ENCODE peak calls at places on chromosomes 6 and 20, in four cellular contexts. C is CD4-positive, CD25-positive, alpha-beta regulatory T cell; R is substantia nigra; O is pancreas. X is an unnamed sample.
A peak's percentile ranks its signal among the peaks of the same experiment; 100 is the strongest.

GRCh38 chr20:62804021-62804631 is 509 bp upstream of the OGFR start:
- DNase-seq in C (no peak), R (no peak), O (no peak), X (no peak)

GRCh38 chr20:3238616-3239025 is 369 bp downstream of the SLC4A11 start:
- DNase-seq in C (peak; percentile 9), R (no peak), O (no peak), X (no peak)

GRCh38 chr6:128367437-128367836 is 153.0 kb downstream of the PTPRK start:
- DNase-seq in C (no peak), R (no peak), O (no peak), X (no peak)

GRCh38 chr6:35945650-35946025 is 24.7 kb upstream of the SRPK1 start:
- DNase-seq in C (no peak), R (no peak), O (no peak), X (no peak)

GRCh38 chr6:96899599-96899998 is 1.9 kb upstream of the NDUFAF4 start:
- DNase-seq in C (no peak), R (no peak), O (no peak), X (no peak)

GRCh38 chr20:50540620-50541605 is 30.7 kb downstream of the PTPN1 start:
- DNase-seq in C (no peak), R (no peak), O (no peak), X (no peak)

GRCh38 chr20:50655325-50655880 is 35.9 kb downstream of the RIPOR3 start:
- DNase-seq in C (no peak), R (no peak), O (no peak), X (no peak)

GRCh38 chr20:46512943-46513844 is at the start of gene ZNF334:
- DNase-seq in C (no peak), R (peak; percentile 39), O (peak; percentile 87), X (peak; percentile 36)

GRCh38 chr6:41258196-41258493 is 28.3 kb downstream of the TREM1 start:
- DNase-seq in C (no peak), R (no peak), O (no peak), X (no peak)

GRCh38 chr6:4820704-4821276 is 44.6 kb downstream of the CDYL start:
- DNase-seq in C (no peak), R (no peak), O (no peak), X (no peak)

GRCh38 chr6:37785002-37785687 is 34.4 kb upstream of the ZFAND3 start:
- DNase-seq in C (no peak), R (no peak), O (no peak), X (no peak)

GRCh38 chr6:100346203-100346602 is 118.5 kb downstream of the SIM1 start:
- DNase-seq in C (no peak), R (no peak), O (no peak), X (no peak)

GRCh38 chr6:169452117-169452868 is 198.6 kb upstream of the THBS2 start:
- DNase-seq in C (no peak), R (no peak), O (no peak), X (no peak)

GRCh38 chr6:147141690-147142308 is 62.4 kb upstream of the STXBP5 start:
- DNase-seq in C (no peak), R (no peak), O (no peak), X (no peak)

GRCh38 chr6:39153766-39154397 is 38.9 kb upstream of the SAYSD1 start:
- DNase-seq in C (no peak), R (no peak), O (no peak), X (no peak)

GRCh38 chr20:40651121-40651520 is 37.9 kb downstream of the MAFB start:
- DNase-seq in C (no peak), R (no peak), O (no peak), X (no peak)

GRCh38 chr6:142301421-142302391 is at the start of gene ADGRG6:
- DNase-seq in C (no peak), R (no peak), O (peak; percentile 78), X (no peak)

GRCh38 chr6:87095056-87095527 is at the start of gene CGA:
- DNase-seq in C (no peak), R (no peak), O (no peak), X (no peak)

GRCh38 chr6:117919775-117920492 is 12.9 kb downstream of the SLC35F1 start:
- DNase-seq in C (no peak), R (peak; percentile 22), O (peak; percentile 71), X (peak; percentile 53)

GRCh38 chr6:4647414-4648365 is 128.5 kb upstream of the CDYL start:
- DNase-seq in C (no peak), R (peak; percentile 60), O (peak; percentile 82), X (peak; percentile 56)

GRCh38 chr20:4545526-4545925 is 176.2 kb upstream of the PRND start:
- DNase-seq in C (no peak), R (no peak), O (no peak), X (no peak)

GRCh38 chr6:124995131-124995530 is 32.9 kb downstream of the RNF217 start:
- DNase-seq in C (no peak), R (no peak), O (no peak), X (no peak)
- H3K27ac ChIP-seq in C (no peak overlapping the region), R (no peak overlapping the region), O (no peak overlapping the region), X (no peak overlapping the region)

DNA sequence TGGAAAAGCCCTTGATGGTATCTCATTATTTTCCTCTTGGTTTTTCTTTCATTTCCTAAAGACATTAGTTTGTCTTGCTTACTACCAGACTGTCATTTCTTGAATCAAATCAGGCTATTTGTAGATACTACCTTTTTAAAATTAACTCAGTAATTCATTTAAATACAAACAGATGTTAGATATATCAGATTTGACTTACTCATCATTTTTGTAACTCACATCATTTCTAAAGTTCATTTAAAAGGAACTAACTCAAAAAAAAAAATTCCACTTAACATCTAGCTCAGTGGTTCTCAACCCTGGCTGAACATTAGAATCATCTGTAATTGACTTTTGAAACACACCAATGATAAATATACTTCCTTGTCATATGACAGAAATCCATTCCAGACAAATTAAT is 48.2 kb upstream of the TINAG start:
- DNase-seq in C (no peak), R (no peak), O (no peak), X (no peak)
- H3K27ac ChIP-seq in C (no peak overlapping the region), R (no peak overlapping the region), O (no peak overlapping the region), X (no peak overlapping the region)

GRCh38 chr6:137493218-137494038 is 766 bp downstream of the OLIG3 start:
- DNase-seq in C (no peak), R (no peak), O (peak; percentile 77), X (no peak)
- H3K27ac ChIP-seq in C (no peak overlapping the region), R (no peak overlapping the region), O (no peak overlapping the region), X (no peak overlapping the region)

GRCh38 chr20:44475694-44476560 is at the start of gene TTPAL:
- DNase-seq in C (peak; percentile 82), R (peak; percentile 67), O (peak; percentile 96), X (peak; percentile 86)
- H3K27ac ChIP-seq in C (peak within 1 kb of the TSS; percentile 96), R (peak within 1 kb of the TSS; percentile 92), O (peak within 1 kb of the TSS; percentile 71), X (peak within 1 kb of the TSS; percentile 84)

GRCh38 chr6:90369651-90370050 is 73.0 kb upstream of the BACH2 start:
- DNase-seq in C (no peak), R (no peak), O (no peak), X (no peak)
- H3K27ac ChIP-seq in C (no peak overlapping the region), R (no peak overlapping the region), O (no peak overlapping the region), X (no peak overlapping the region)

DNA sequence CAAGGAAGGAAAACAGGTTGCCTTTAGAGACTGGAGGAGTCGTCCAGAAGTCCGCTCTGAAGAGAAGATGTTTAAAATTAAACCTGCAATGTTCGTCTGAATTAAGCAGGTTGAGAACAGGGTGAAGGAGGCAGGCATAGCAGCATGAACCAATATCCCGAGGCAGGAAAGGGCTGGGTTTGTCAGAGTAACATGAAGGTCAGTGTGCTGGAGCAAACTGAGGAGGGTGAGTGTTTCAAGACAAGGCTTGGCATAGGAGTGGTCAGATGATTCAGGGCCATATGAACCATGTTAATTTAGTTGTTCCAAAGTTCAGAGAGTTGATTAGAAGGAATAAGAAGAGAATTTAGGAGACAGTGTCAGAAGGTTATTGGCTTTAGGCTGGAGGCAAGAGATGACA is 93.3 kb downstream of the UTRN start:
- DNase-seq in C (no peak), R (no peak), O (no peak), X (no peak)
- H3K27ac ChIP-seq in C (no peak overlapping the region), R (no peak overlapping the region), O (no peak overlapping the region), X (no peak overlapping the region)

GRCh38 chr20:47611785-47612184 is 110.1 kb downstream of the NCOA3 start:
- DNase-seq in C (no peak), R (no peak), O (no peak), X (no peak)

GRCh38 chr20:47610945-47611250 is 109.2 kb downstream of the NCOA3 start:
- DNase-seq in C (no peak), R (no peak), O (no peak), X (no peak)

GRCh38 chr20:47607208-47607613 is 105.5 kb downstream of the NCOA3 start:
- DNase-seq in C (no peak), R (no peak), O (no peak), X (no peak)

GRCh38 chr20:47612670-47613069 is 111.0 kb downstream of the NCOA3 start:
- DNase-seq in C (no peak), R (no peak), O (no peak), X (no peak)

DNA sequence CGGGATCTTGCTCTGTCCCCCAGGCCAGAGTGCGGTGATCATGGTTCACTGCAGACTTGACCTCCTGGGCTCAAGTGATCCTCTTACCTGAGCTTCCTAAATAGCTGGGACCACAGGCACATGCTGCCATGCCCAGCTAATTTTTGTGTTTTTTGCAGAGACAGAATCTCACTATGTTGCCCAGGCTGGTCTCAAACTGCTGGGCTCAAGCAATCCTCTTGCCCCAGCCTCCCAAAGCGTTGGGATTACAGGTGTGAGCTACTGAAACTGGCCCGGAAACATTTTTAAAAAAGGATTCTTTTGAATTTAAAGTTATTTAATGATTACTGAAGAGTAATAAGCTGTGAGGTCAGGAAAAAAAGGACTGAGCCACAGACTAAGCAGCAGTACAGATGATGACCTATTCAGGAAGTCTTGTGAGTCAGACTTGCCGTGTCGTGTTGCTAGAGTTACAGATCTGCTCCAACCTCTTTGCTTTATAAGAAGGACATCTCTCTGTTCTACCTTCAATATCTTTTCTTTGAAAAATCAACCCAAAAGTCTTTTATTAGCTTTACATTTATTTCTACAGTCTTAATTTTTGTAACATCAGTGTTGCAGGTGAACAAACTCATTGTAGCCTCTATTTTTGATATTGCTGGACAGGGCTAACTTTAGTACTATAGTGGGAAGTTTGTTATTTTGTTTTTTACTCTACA is 108.7 kb downstream of the NCOA3 start:
- DNase-seq in C (peak; percentile 36), R (no peak), O (no peak), X (no peak)
- H3K27ac ChIP-seq in C (peak overlapping the region; percentile 61), R (no peak overlapping the region), O (no peak overlapping the region), X (no peak overlapping the region)

GRCh38 chr6:79686698-79687309 is 55.7 kb downstream of the SH3BGRL2 start:
- DNase-seq in C (no peak), R (no peak), O (no peak), X (no peak)

GRCh38 chr6:79687759-79688158 is 56.6 kb downstream of the SH3BGRL2 start:
- DNase-seq in C (no peak), R (no peak), O (no peak), X (no peak)

GRCh38 chr6:79684821-79685220 is 53.7 kb downstream of the SH3BGRL2 start:
- DNase-seq in C (no peak), R (no peak), O (no peak), X (no peak)
- H3K27ac ChIP-seq in C (no peak overlapping the region), R (no peak overlapping the region), O (no peak overlapping the region), X (no peak overlapping the region)

GRCh38 chr6:15473741-15474161 is 189.1 kb downstream of the DTNBP1 start:
- DNase-seq in C (no peak), R (no peak), O (no peak), X (no peak)
- H3K27ac ChIP-seq in C (no peak overlapping the region), R (no peak overlapping the region), O (no peak overlapping the region), X (no peak overlapping the region)